ENCODE peak calls at places on chromosomes 13 and 19, in five cellular contexts. X is PC-9, R is fibroblast of lung, C is HFF-Myc, I is astrocyte of the spinal cord. V is an unnamed sample.

GRCh38 chr19:39332293-39332692 is 3.5 kb downstream of the GMFG start:
- DNase-seq in X (no peak), R (no peak), C (no peak), I (no peak), V (no peak)

GRCh38 chr13:42747399-42747873 is 33.9 kb upstream of the FAM216B start:
- DNase-seq in X (peak; percentile 93), R (peak; percentile 99), C (peak; percentile 97), I (peak; percentile 98), V (no peak)

GRCh38 chr19:17296278-17296677 is 6.9 kb downstream of the ABHD8 start:
- DNase-seq in X (peak; percentile 86), R (no peak), C (no peak), I (peak; percentile 24), V (peak; percentile 43)

GRCh38 chr13:77810430-77810829 is 108.2 kb downstream of the EDNRB start:
- DNase-seq in X (peak; percentile 43), R (peak; percentile 51), C (no peak), I (peak; percentile 8), V (peak; percentile 60)

GRCh38 chr13:49877629-49878218 is 58.4 kb downstream of the SPRYD7 start:
- DNase-seq in X (no peak), R (peak; percentile 15), C (peak; percentile 9), I (peak; percentile 41), V (peak; percentile 32)

GRCh38 chr13:20831933-20832332 is 58.2 kb upstream of the EEF1AKMT1 start:
- DNase-seq in X (no peak), R (no peak), C (no peak), I (no peak), V (no peak)

GRCh38 chr19:43554317-43554895 is 20.9 kb downstream of the XRCC1 start:
- DNase-seq in X (no peak), R (no peak), C (no peak), I (no peak), V (no peak)

GRCh38 chr13:113425931-113426590 is 27.2 kb downstream of the ADPRHL1 start:
- DNase-seq in X (peak; percentile 48), R (peak; percentile 39), C (no peak), I (no peak), V (peak; percentile 83)

GRCh38 chr13:50593228-50593627 is 250.3 kb downstream of the DLEU7 start:
- DNase-seq in X (no peak), R (no peak), C (no peak), I (peak; percentile 14), V (no peak)

GRCh38 chr19:46599716-46600392 is 1.3 kb upstream of the CALM3 start:
- DNase-seq in X (no peak), R (no peak), C (no peak), I (no peak), V (no peak)

GRCh38 chr19:51346742-51347141 is 4.8 kb upstream of the VSIG10L start:
- DNase-seq in X (no peak), R (no peak), C (no peak), I (no peak), V (no peak)
- H3K4me3 ChIP-seq in X (no peak overlapping the region), R (no peak overlapping the region), C (no peak overlapping the region), I (no peak overlapping the region), V (no peak overlapping the region)

GRCh38 chr13:111130111-111130508 is 15.0 kb downstream of the ARHGEF7 start:
- DNase-seq in X (no peak), R (no peak), C (no peak), I (no peak), V (no peak)
- H3K4me3 ChIP-seq in X (no peak overlapping the region), R (no peak overlapping the region), C (no peak overlapping the region), I (no peak overlapping the region), V (no peak overlapping the region)

DNA sequence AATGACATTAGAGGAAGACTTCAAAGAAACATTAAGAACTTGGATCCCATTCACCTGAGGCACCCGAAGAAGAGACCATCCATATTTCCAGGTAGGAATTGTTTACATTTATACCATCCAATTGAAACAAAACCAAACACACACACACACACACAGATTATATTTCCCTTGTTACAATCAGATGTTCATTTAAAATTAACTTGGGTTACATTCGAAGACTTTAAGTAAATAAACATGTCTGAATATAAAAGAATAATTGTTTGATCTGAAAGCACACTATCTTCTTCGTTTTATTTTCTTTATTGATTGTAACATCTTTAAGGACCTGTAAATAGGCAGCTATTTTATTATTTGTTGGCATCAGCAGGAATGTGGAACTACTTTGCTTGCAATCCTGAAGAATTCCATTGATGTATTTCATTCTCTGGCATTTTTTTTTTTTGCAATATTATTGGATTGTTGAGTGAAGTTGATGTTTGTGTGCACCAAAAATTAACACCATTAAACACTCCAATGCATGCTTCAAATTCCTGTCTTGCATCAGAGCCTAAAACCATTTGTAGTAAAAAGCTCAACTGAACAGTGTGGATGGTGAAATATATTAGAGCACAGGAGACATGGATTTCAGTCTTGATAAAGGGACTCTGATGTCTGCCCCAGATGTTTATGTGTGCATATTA is 85.3 kb upstream of the FRY start:
- DNase-seq in X (peak; percentile 80), R (no peak), C (no peak), I (no peak), V (no peak)
- H3K4me3 ChIP-seq in X (peak overlapping the region; percentile 47), R (no peak overlapping the region), C (no peak overlapping the region), I (no peak overlapping the region), V (no peak overlapping the region)

GRCh38 chr19:463483-464130 is 2.8 kb upstream of the SHC2 start:
- DNase-seq in X (no peak), R (no peak), C (no peak), I (no peak), V (no peak)

GRCh38 chr19:459724-460511 is 915 bp downstream of the SHC2 start:
- DNase-seq in X (no peak), R (peak; percentile 28), C (no peak), I (peak; percentile 40), V (peak; percentile 20)

GRCh38 chr19:458091-459042 is 2.5 kb downstream of the SHC2 start:
- DNase-seq in X (no peak), R (no peak), C (no peak), I (no peak), V (no peak)

GRCh38 chr19:461664-462551 is 1.1 kb upstream of the SHC2 start:
- DNase-seq in X (no peak), R (no peak), C (no peak), I (no peak), V (no peak)

DNA sequence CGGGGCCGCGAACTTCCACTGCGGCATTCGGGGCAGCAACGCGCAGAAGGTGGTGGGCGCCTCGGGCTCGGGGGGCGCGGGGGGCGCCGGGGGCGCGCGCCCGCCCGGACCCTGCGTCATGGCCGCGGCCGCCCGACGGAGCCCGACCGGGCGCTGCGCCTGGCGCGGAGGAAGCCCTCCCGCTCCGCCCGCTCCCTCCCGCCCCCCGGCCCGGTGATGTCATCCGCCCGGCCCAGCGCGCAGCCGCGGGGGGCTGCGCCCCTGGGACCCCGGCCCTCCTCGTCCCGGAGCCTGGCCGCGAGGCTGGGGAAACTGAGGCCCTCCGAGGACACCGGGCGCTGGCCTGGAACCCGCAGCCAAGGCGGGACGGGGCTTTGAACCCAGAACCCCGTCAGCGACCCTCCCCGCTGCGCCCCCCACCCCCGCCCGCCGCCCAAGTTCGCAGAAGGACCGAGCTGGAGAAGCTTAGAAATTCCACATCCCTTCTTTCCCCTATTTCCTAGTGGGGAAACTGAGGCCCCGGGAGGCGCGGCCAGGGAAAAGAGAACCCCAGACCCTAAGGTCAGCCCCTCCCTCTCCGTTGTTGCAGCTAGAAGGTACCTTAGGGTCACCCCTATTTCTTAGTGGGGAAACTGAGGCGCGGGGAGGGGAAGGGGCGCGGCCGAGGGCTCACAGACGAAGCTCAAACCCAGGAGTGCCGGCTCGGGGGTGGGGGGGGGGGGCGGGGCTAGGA is at the start of gene SHC2:
- DNase-seq in X (no peak), R (no peak), C (no peak), I (no peak), V (no peak)
- H3K4me3 ChIP-seq in X (peak within 1 kb of the TSS; percentile 67), R (peak within 1 kb of the TSS; percentile 26), C (peak within 1 kb of the TSS; percentile 18), I (peak within 1 kb of the TSS; percentile 46), V (no peak within 1 kb of the TSS)

GRCh38 chr19:1567116-1567847 is 843 bp downstream of the MEX3D start:
- DNase-seq in X (no peak), R (no peak), C (no peak), I (peak; percentile 8), V (no peak)
- H3K4me3 ChIP-seq in X (peak overlapping the region; percentile 55), R (peak overlapping the region; percentile 84), C (peak overlapping the region; percentile 59), I (peak overlapping the region; percentile 62), V (no peak overlapping the region)

GRCh38 chr13:94305463-94305862 is 174.0 kb downstream of the DCT start:
- DNase-seq in X (peak; percentile 54), R (peak; percentile 94), C (peak; percentile 52), I (peak; percentile 76), V (no peak)
- H3K4me3 ChIP-seq in X (no peak overlapping the region), R (no peak overlapping the region), C (no peak overlapping the region), I (no peak overlapping the region), V (no peak overlapping the region)

V was measured in NB4.